ENCODE peak calls at places on chromosomes 7 and 10, in seven cellular contexts. R is GM12892, I is HepG2, C is SK-N-SH, J is K562, K is GM12878, T is H1. F is an unnamed sample.
A peak's percentile ranks its signal among the peaks of the same experiment; 100 is the strongest.

GRCh38 chr7:55260671-55261385 is 104.3 kb upstream of the LANCL2 start:
- DNase-seq in R (no peak), I (no peak), C (peak; percentile 7), J (no peak), K (no peak), T (no peak), F (no peak)

GRCh38 chr10:42755028-42755451 is 27.6 kb upstream of the BMS1 start:
- DNase-seq in R (no peak), I (no peak), C (peak; percentile 65), J (no peak), K (no peak), T (no peak), F (no peak)

GRCh38 chr10:101780818-101781654 is 2.2 kb downstream of the NPM3 start:
- DNase-seq in R (peak; percentile 80), I (peak; percentile 35), C (peak; percentile 94), J (peak; percentile 78), K (peak; percentile 25), T (no peak), F (peak; percentile 75)

GRCh38 chr10:51696251-51696650 is 3.1 kb downstream of the CSTF2T start:
- DNase-seq in R (no peak), I (no peak), C (no peak), J (no peak), K (no peak), T (no peak), F (no peak)

GRCh38 chr7:98192781-98193457 is 18.3 kb upstream of the BHLHA15 start:
- DNase-seq in R (no peak), I (no peak), C (no peak), J (no peak), K (no peak), T (no peak), F (no peak)

GRCh38 chr10:99466632-99467031 is 36.2 kb upstream of the GOT1 start:
- DNase-seq in R (no peak), I (no peak), C (no peak), J (no peak), K (no peak), T (no peak), F (no peak)

GRCh38 chr7:82572195-82572880 is 128.8 kb upstream of the CACNA2D1 start:
- DNase-seq in R (peak; percentile 18), I (peak; percentile 70), C (peak; percentile 89), J (peak; percentile 61), K (peak; percentile 11), T (peak; percentile 62), F (peak; percentile 41)

GRCh38 chr7:93920496-93921189 is 892 bp upstream of the GNG11 start:
- DNase-seq in R (no peak), I (no peak), C (no peak), J (no peak), K (no peak), T (no peak), F (no peak)

GRCh38 chr7:140079121-140079536 is 16.4 kb upstream of the PARP12 start:
- DNase-seq in R (no peak), I (peak; percentile 57), C (peak; percentile 83), J (peak; percentile 50), K (no peak), T (peak; percentile 31), F (no peak)

GRCh38 chr10:58475322-58476277 is 37.1 kb upstream of the BICC1 start:
- DNase-seq in R (no peak), I (no peak), C (no peak), J (no peak), K (no peak), T (no peak), F (no peak)

GRCh38 chr7:121032645-121033460 is 44.3 kb downstream of the CPED1 start:
- DNase-seq in R (no peak), I (no peak), C (no peak), J (no peak), K (no peak), T (no peak), F (no peak)

GRCh38 chr10:21160116-21160515 is 263.0 kb upstream of the NEBL start:
- DNase-seq in R (no peak), I (no peak), C (no peak), J (no peak), K (no peak), T (no peak), F (no peak)

GRCh38 chr7:47501406-47501805 is 80.5 kb downstream of the TNS3 start:
- DNase-seq in R (no peak), I (no peak), C (no peak), J (no peak), K (no peak), T (no peak), F (no peak)

GRCh38 chr10:514137-514671 is 175.3 kb downstream of the DIP2C start:
- DNase-seq in R (no peak), I (peak; percentile 70), C (no peak), J (no peak), K (no peak), T (no peak), F (no peak)

GRCh38 chr10:101897633-101898032 is 54.0 kb upstream of the KCNIP2 start:
- DNase-seq in R (no peak), I (no peak), C (peak; percentile 8), J (no peak), K (no peak), T (no peak), F (no peak)

GRCh38 chr10:72108811-72109618 is 20.7 kb upstream of the SPOCK2 start:
- DNase-seq in R (no peak), I (no peak), C (no peak), J (no peak), K (no peak), T (no peak), F (no peak)
- TF ChIP-seq TAF1 in R (no peak), I (no peak), C (no peak), J (no peak), K (no peak), T (no peak), F (no peak)

DNA sequence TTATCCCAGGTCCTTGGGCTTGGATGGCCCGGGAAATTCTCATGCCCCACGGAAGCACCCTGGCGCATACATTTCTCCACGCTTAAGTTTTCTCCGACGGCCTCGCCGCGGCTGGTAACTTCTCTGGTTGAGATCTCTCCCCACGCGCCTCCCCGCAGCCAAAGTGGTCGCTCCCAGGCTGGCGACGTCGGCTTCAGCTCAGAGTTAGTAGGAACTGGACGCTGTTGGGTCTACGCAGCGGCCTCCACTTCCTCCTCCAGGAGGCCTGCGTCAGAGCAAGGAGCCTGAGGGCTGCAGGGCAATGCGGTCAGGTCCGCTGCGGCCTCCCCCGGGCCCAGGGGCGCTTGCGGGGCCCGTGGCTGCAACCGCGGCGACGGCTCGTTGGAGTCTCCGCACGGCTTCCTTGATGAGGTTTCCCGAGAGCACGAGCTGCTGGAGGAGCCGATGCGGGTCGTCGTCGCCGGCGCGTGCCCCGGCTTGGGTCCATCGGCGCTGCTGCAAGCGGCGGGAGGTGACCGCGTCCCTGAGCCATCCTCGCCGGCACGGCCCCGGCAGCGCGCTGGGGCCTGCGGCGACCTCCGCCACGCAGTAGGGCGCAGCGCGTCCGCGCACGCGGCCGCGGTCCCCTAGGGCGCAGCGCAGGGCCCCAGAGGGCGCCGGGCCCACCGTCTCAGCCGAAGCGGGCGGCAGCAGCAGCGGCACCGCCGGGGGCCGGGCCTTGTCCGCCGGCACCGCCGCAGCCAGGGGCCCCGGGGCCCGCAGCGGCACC is 744 bp downstream of the FRAT2 start:
- DNase-seq in R (peak; percentile 46), I (no peak), C (peak; percentile 75), J (peak; percentile 51), K (no peak), T (no peak), F (peak; percentile 51)
- TF ChIP-seq POLR2AphosphoS5 in R (no peak), I (no peak), C (no peak), J (no peak), K (no peak), T (no peak), F (no peak)

GRCh38 chr10:119371704-119372663 is 164.6 kb downstream of the GRK5 start:
- DNase-seq in R (no peak), I (no peak), C (no peak), J (no peak), K (no peak), T (no peak), F (no peak)
- TF ChIP-seq TAF1 in R (no peak), I (no peak), C (no peak), J (no peak), K (no peak), T (no peak), F (no peak)

DNA sequence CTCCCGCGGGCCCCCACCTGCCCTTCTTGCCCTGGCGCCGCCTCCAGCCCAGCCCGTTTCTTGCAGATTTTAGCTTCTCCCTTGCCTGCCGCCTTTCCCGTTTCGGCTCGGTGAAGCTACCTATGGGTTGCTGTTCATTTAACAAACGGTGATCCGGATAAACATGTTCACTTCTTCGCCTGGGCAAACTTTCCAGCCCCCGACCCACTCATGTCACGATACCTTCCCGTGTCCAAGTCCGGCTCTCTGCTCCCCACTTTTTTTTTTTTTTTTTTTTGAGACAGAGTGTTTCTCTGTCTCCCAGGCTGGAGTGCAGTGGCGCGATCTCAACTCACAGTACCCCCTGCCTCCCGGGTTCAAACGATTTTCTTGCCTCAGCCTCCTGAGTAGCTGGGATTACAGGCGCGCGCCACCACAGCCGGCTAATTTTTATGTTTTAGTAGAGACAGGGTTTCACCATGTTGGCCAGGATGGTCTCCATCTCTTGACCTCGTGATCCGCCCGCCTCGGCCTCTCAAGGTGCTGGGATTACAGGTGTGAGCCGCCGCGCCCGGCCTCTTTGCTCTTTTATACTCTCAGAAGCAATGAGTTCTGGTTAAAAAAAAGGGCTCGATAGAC is 959 bp upstream of the ZNF438 start:
- DNase-seq in R (no peak), I (no peak), C (no peak), J (no peak), K (no peak), T (no peak), F (no peak)
- TF ChIP-seq POLR2AphosphoS5 in R (no peak), I (no peak), C (no peak), J (no peak), K (no peak), T (no peak), F (no peak)

GRCh38 chr7:106345421-106346166 is 60.8 kb upstream of the NAMPT start:
- DNase-seq in R (no peak), I (no peak), C (no peak), J (no peak), K (no peak), T (no peak), F (no peak)

GRCh38 chr7:106348231-106348630 is 63.4 kb upstream of the NAMPT start:
- DNase-seq in R (no peak), I (no peak), C (no peak), J (no peak), K (no peak), T (no peak), F (no peak)

GRCh38 chr7:106346167-106346677 is 61.4 kb upstream of the NAMPT start:
- DNase-seq in R (no peak), I (no peak), C (no peak), J (no peak), K (no peak), T (no peak), F (no peak)

GRCh38 chr7:106347229-106347833 is 62.5 kb upstream of the NAMPT start:
- DNase-seq in R (no peak), I (no peak), C (no peak), J (no peak), K (no peak), T (no peak), F (no peak)

GRCh38 chr7:106346678-106347217 is 62.0 kb upstream of the NAMPT start:
- DNase-seq in R (peak; percentile 4), I (no peak), C (no peak), J (no peak), K (peak; percentile 92), T (no peak), F (no peak)
- TF ChIP-seq TAF1 in R (no peak), I (no peak), C (no peak), J (no peak), K (no peak), T (no peak), F (no peak)

F was measured in GM12891.